ENCODE peak calls at places on chromosomes 13 and 19, in ten cellular contexts. P, A, X, Y, B, J, T, N, K and U are unnamed samples.

GRCh38 chr19:40815223-40815622 is 16.2 kb downstream of the EGLN2 start:
- DNase-seq in P (no peak), A (no peak), X (no peak), Y (no peak), B (no peak), J (no peak), T (no peak), N (no peak), K (no peak), U (no peak)

GRCh38 chr13:36530050-36530789 is 97.9 kb downstream of the CCNA1 start:
- DNase-seq in P (no peak), A (no peak), X (no peak), Y (no peak), B (no peak), J (no peak), T (no peak), N (no peak), K (peak), U (peak)

GRCh38 chr13:75181906-75182305 is 300.1 kb downstream of the TBC1D4 start:
- DNase-seq in P (no peak), A (no peak), X (no peak), Y (no peak), B (no peak), J (no peak), T (no peak), N (no peak), K (peak), U (peak)

GRCh38 chr19:29308977-29309520 is 96.1 kb upstream of the UQCRFS1 start:
- DNase-seq in P (no peak), A (no peak), X (no peak), Y (no peak), B (no peak), J (no peak), T (no peak), N (no peak), K (no peak), U (no peak)

GRCh38 chr13:51826606-51827005 is 18.4 kb downstream of the TMEM272 start:
- DNase-seq in P (no peak), A (no peak), X (no peak), Y (no peak), B (no peak), J (no peak), T (no peak), N (no peak), K (peak), U (peak)

GRCh38 chr19:14536926-14537692 is 7.7 kb downstream of the TECR start:
- DNase-seq in P (peak), A (no peak), X (no peak), Y (no peak), B (peak), J (no peak), T (peak), N (peak), K (peak), U (peak)

GRCh38 chr19:46030861-46031550 is 8.2 kb upstream of the PGLYRP1 start:
- DNase-seq in P (no peak), A (no peak), X (no peak), Y (no peak), B (no peak), J (no peak), T (no peak), N (no peak), K (no peak), U (no peak)

GRCh38 chr19:33376931-33377557 is 3.5 kb downstream of the CEBPG start:
- DNase-seq in P (no peak), A (no peak), X (no peak), Y (no peak), B (no peak), J (no peak), T (no peak), N (no peak), K (no peak), U (peak)

GRCh38 chr13:80050252-80050651 is 290.7 kb downstream of the SPRY2 start:
- DNase-seq in P (no peak), A (no peak), X (no peak), Y (no peak), B (no peak), J (no peak), T (no peak), N (no peak), K (peak), U (no peak)

GRCh38 chr13:113555141-113555540 is 29.4 kb upstream of the TFDP1 start:
- DNase-seq in P (no peak), A (no peak), X (no peak), Y (no peak), B (no peak), J (no peak), T (no peak), N (no peak), K (no peak), U (no peak)

GRCh38 chr19:44308011-44308410 is 3.2 kb upstream of the ZNF235 start:
- DNase-seq in P (no peak), A (no peak), X (no peak), Y (no peak), B (no peak), J (no peak), T (no peak), N (no peak), K (peak), U (peak)

GRCh38 chr13:41196620-41197019 is 2.3 kb upstream of the KBTBD7 start:
- DNase-seq in P (no peak), A (no peak), X (no peak), Y (no peak), B (no peak), J (no peak), T (no peak), N (no peak), K (peak), U (peak)
- TF ChIP-seq CTCF in P (no peak), A (no peak), X (no peak), Y (no peak), B (peak), J (peak), T (no peak), N (no peak), K (peak), U (peak)

GRCh38 chr19:38374332-38375097 is at the start of gene PSMD8:
- DNase-seq in P (peak), A (peak), X (peak), Y (peak), B (peak), J (peak), T (peak), N (peak), K (peak), U (peak)
- TF ChIP-seq CTCF in P (no peak), A (no peak), X (peak), Y (no peak), B (peak), J (peak), T (peak), N (no peak), K (no peak), U (no peak)

DNA sequence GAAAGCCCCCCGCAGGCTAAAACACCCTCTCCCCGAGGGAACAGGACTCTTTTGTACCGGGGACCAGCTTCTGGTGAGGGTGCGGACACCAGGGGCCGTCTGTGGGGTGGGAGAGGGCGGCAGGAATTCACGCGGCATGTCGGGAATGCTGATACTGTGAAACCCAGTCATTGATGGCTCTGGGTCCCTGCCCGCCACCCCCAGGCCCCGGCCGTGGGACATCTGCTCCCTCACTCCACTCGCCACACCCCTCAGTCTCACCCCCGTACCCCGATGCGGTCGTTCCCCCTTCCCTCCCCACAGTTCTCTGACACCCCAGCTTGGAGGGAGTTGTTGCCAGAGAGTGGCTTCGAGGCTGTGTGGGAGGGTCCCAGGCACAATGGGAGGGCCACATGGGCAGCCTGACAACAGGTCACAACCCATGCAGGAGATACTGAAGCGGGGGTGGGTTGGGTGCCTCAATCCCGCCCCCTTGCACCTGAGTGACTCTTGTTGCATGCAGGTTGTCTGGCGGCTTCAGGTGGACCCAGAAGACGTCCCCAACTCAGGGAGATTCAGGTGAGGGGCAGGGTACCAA is 1.9 kb downstream of the MAG start:
- DNase-seq in P (no peak), A (no peak), X (no peak), Y (no peak), B (no peak), J (no peak), T (no peak), N (no peak), K (no peak), U (no peak)
- TF ChIP-seq CTCF in P (no peak), A (no peak), X (no peak), Y (no peak), B (no peak), J (no peak), T (no peak), N (no peak), K (no peak), U (no peak)

DNA sequence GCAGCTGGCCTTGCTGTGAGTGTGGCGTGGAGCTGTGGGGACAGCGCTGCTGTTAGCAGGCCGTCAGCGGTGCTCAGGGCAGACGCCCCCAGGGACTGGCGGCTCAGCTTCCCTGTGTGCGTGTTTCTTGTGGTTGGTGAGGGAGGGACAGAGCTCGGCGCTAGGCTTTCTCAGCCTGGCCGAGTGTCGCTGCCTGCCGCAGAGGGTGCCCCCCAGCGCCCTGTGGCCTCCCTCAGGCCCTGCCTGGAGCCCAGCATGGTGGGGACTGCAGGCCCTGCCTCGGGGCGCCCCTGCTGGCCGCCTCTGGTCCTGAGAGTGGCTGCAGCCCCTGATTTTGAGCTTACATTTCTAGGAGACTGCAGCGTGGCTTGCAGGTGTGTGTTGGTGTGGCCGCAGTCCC is 35.5 kb downstream of the DOT1L start:
- DNase-seq in P (no peak), A (no peak), X (no peak), Y (no peak), B (no peak), J (no peak), T (peak), N (no peak), K (no peak), U (no peak)
- TF ChIP-seq CTCF in P (no peak), A (peak), X (no peak), Y (no peak), B (peak), J (no peak), T (peak), N (no peak), K (peak), U (no peak)

DNA sequence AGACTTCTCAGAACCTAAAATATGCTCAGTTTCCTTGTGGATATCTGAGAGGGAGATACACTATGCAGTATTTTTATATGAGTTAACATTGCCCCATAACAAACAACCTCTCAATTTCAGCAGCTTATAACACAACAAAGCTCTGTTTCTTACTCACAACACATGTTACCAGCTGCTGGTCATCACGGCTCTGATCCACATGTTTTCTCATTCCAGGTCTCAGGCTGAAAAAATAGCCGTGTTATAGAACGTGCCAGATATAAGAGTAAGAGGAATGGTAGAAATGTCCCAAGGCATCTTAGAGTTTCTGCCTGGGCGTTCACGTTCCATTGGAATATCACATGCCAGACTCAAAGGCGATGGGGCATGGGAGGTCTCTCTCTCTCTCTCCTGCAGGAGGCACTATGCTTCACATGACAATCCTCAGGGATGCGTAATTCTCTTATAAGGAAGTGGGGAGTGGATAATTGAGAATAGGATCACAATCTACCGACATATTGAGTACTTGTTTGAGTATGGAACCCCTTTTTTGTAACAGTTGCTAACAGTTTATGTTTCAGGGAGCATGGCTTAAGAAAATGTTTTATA is 246.6 kb downstream of the NHLRC3 start:
- DNase-seq in P (no peak), A (no peak), X (no peak), Y (no peak), B (no peak), J (no peak), T (no peak), N (no peak), K (peak), U (no peak)
- TF ChIP-seq CTCF in P (no peak), A (no peak), X (no peak), Y (no peak), B (no peak), J (no peak), T (no peak), N (no peak), K (peak), U (no peak)

GRCh38 chr13:47598340-47598911 is 402.6 kb downstream of the SUCLA2 start:
- DNase-seq in P (no peak), A (no peak), X (no peak), Y (no peak), B (no peak), J (no peak), T (no peak), N (no peak), K (peak), U (peak)

GRCh38 chr13:47592256-47592655 is 408.8 kb downstream of the SUCLA2 start:
- DNase-seq in P (no peak), A (no peak), X (no peak), Y (no peak), B (no peak), J (no peak), T (no peak), N (no peak), K (no peak), U (no peak)

GRCh38 chr13:47594833-47595232 is 406.2 kb downstream of the SUCLA2 start:
- DNase-seq in P (no peak), A (no peak), X (no peak), Y (no peak), B (no peak), J (no peak), T (no peak), N (no peak), K (peak), U (no peak)
- TF ChIP-seq CTCF in P (no peak), A (no peak), X (no peak), Y (no peak), B (no peak), J (no peak), T (no peak), N (no peak), K (peak), U (no peak)